ENCODE peak calls at places on chromosomes 6 and 20, in five cellular contexts. V is epithelial cell of prostate; K is tibial artery; H is MV-4-11; L is stimulated activated CD4-positive, alpha-beta T cell treated with anti-CD3 and anti-CD28 coated beads, Interleukin-12 subunit alpha, Interleukin-12 subunit beta, amount 100 ng/mL, for 4 hours. J is an unnamed sample.

GRCh38 chr6:58290177-58290576 is 972.7 kb downstream of the PRIM2 start:
- DNase-seq in V (no peak), H (no peak), K (no peak), L (no peak), J (no peak)

GRCh38 chr6:16168858-16169257 is 40.0 kb downstream of the MYLIP start:
- DNase-seq in H (peak), L (no peak), V (no peak), K (no peak), J (peak)

GRCh38 chr6:163133017-163133416 is 281.5 kb upstream of the QKI start:
- DNase-seq in L (no peak), V (no peak), H (no peak), K (no peak), J (no peak)

GRCh38 chr6:80163754-80164187 is 57.3 kb downstream of the BCKDHB start:
- DNase-seq in L (no peak), H (peak), V (peak), K (no peak), J (no peak)

GRCh38 chr6:124131259-124131658 is 327.6 kb downstream of the NKAIN2 start:
- DNase-seq in V (no peak), L (no peak), K (no peak), H (no peak), J (no peak)

GRCh38 chr20:41340327-41341055 is at the start of gene LPIN3:
- DNase-seq in V (peak), H (peak), K (peak), L (peak), J (no peak)

GRCh38 chr6:117494283-117494682 is 11.8 kb downstream of the DCBLD1 start:
- DNase-seq in H (peak), L (no peak), K (no peak), V (no peak), J (no peak)

GRCh38 chr20:3307695-3308094 is 68.7 kb upstream of the SLC4A11 start:
- DNase-seq in L (no peak), K (no peak), H (no peak), V (no peak), J (no peak)

GRCh38 chr6:103236923-103237322 is 1622.8 kb downstream of the HACE1 start:
- DNase-seq in K (no peak), L (no peak), H (no peak), V (no peak), J (no peak)

GRCh38 chr6:157314705-157315321 is 8.5 kb downstream of the TMEM242 start:
- DNase-seq in V (no peak), K (no peak), H (no peak), L (no peak), J (peak)

GRCh38 chr20:59940956-59941294 is 736 bp downstream of the FAM217B start:
- DNase-seq in H (no peak), K (no peak), L (no peak), V (no peak), J (no peak)

GRCh38 chr6:1949533-1949932 is 295.9 kb downstream of the GMDS start:
- DNase-seq in L (no peak), H (peak), K (no peak), V (no peak), J (no peak)

GRCh38 chr6:147071786-147072185 is 132.4 kb upstream of the STXBP5 start:
- DNase-seq in L (no peak), H (peak), V (no peak), K (no peak), J (no peak)

GRCh38 chr20:50438986-50439407 is 71.2 kb upstream of the PTPN1 start:
- DNase-seq in H (no peak), K (peak), L (no peak), V (peak), J (no peak)

GRCh38 chr6:125867483-125867935 is 76.7 kb downstream of the NCOA7 start:
- DNase-seq in H (no peak), V (peak), K (no peak), L (no peak), J (no peak)

GRCh38 chr6:159268511-159268910 is 99.3 kb downstream of the FNDC1 start:
- DNase-seq in K (no peak), L (no peak), H (no peak), V (no peak), J (no peak)

GRCh38 chr20:56995635-56996075 is 270.8 kb downstream of the BMP7 start:
- DNase-seq in V (no peak), L (no peak), H (no peak), K (no peak), J (no peak)

GRCh38 chr6:89221971-89222887 is 5.1 kb upstream of the GABRR1 start:
- DNase-seq in K (peak), L (no peak), V (no peak), H (no peak), J (no peak)

GRCh38 chr20:64192406-64192805 is 28.2 kb downstream of the MYT1 start:
- DNase-seq in K (no peak), L (no peak), V (no peak), H (no peak), J (no peak)

GRCh38 chr6:90730191-90730673 is 143.4 kb upstream of the MAP3K7 start:
- DNase-seq in V (no peak), L (no peak), K (no peak), H (no peak), J (no peak)

GRCh38 chr20:61909028-61909427 is 156.7 kb downstream of the TAF4 start:
- DNase-seq in K (no peak), L (no peak), H (no peak), V (no peak), J (no peak)

GRCh38 chr6:31142356-31142755 is 3.5 kb upstream of the PSORS1C2 start:
- DNase-seq in L (no peak), K (no peak), H (no peak), V (no peak), J (no peak)

GRCh38 chr6:3447005-3447404 is 9.8 kb downstream of the SLC22A23 start:
- DNase-seq in H (no peak), K (no peak), V (no peak), L (no peak), J (no peak)

J was measured in effector memory CD8-positive, alpha-beta T cell.